ENCODE peak calls at places on chromosomes 16 and 17, in five cellular contexts. S is CD8-positive, alpha-beta T cell; M is pancreas; K is HCT116; P is GM23248. D is an unnamed sample.

GRCh38 chr16:68665501-68665900 is 20.4 kb downstream of the CDH3 start:
- DNase-seq in S (no peak), M (no peak), K (peak; percentile 92), P (peak; percentile 36), D (no peak)

GRCh38 chr17:41324180-41325075 is 8.9 kb upstream of the KRTAP17-1 start:
- DNase-seq in K (peak; percentile 28), M (no peak), P (no peak), S (peak; percentile 29), D (no peak)

GRCh38 chr16:66131156-66131807 is 235.2 kb upstream of the CDH5 start:
- DNase-seq in K (no peak), M (no peak), S (no peak), P (peak; percentile 61), D (no peak)

GRCh38 chr17:559699-560378 is 154.8 kb downstream of the VPS53 start:
- DNase-seq in S (no peak), P (peak; percentile 94), K (no peak), M (no peak), D (no peak)

GRCh38 chr17:39737331-39737760 is 392 bp upstream of the GRB7 start:
- DNase-seq in K (no peak), P (no peak), M (peak; percentile 72), S (no peak), D (no peak)

GRCh38 chr16:24488045-24488444 is 51.3 kb upstream of the RBBP6 start:
- DNase-seq in P (no peak), S (no peak), K (no peak), M (no peak), D (no peak)

GRCh38 chr17:81566461-81567126 is 14.4 kb upstream of the FAAP100 start:
- DNase-seq in M (peak; percentile 84), S (no peak), P (peak; percentile 98), K (peak; percentile 41), D (no peak)

GRCh38 chr17:34988644-34989043 is 8.3 kb downstream of the LIG3 start:
- DNase-seq in P (no peak), S (no peak), K (no peak), M (no peak), D (no peak)

GRCh38 chr16:78551487-78552085 is 452.1 kb downstream of the WWOX start:
- DNase-seq in S (no peak), M (no peak), P (no peak), K (no peak), D (no peak)

GRCh38 chr17:17669081-17669850 is 12.0 kb upstream of the RAI1 start:
- DNase-seq in S (no peak), K (no peak), P (no peak), M (no peak), D (peak; percentile 66)

GRCh38 chr16:79296491-79296890 is 304.0 kb downstream of the MAF start:
- DNase-seq in M (no peak), P (no peak), S (no peak), K (no peak), D (no peak)

GRCh38 chr16:12268602-12269001 is 292.1 kb downstream of the SNX29 start:
- DNase-seq in S (no peak), K (no peak), M (no peak), P (peak; percentile 17), D (no peak)

GRCh38 chr17:75587718-75588545 is at the start of gene MYO15B:
- DNase-seq in P (peak; percentile 32), S (peak; percentile 77), M (no peak), K (no peak), D (no peak)

GRCh38 chr16:2339521-2340484 is 725 bp downstream of the ABCA3 start:
- DNase-seq in K (no peak), M (peak; percentile 78), S (peak; percentile 40), P (peak; percentile 54), D (peak; percentile 32)

GRCh38 chr16:10835281-10835931 is 16.8 kb upstream of the TVP23A start:
- DNase-seq in S (no peak), M (no peak), K (no peak), P (no peak), D (no peak)

GRCh38 chr16:4588961-4589360 is 25.7 kb downstream of the UBALD1 start:
- DNase-seq in P (no peak), M (no peak), S (no peak), K (no peak), D (no peak)

GRCh38 chr17:67489273-67489672 is 112.2 kb downstream of the PITPNC1 start:
- DNase-seq in M (no peak), S (no peak), K (no peak), P (no peak), D (no peak)

GRCh38 chr17:10429416-10430045 is 7.8 kb upstream of the MYH8 start:
- DNase-seq in S (no peak), K (no peak), M (no peak), P (peak; percentile 30), D (no peak)

GRCh38 chr17:2158011-2158410 is 103.1 kb downstream of the HIC1 start:
- DNase-seq in M (no peak), S (no peak), K (no peak), P (peak; percentile 92), D (no peak)

GRCh38 chr17:42878123-42878880 is 22.3 kb upstream of the G6PC1 start:
- DNase-seq in K (no peak), P (no peak), M (peak; percentile 54), S (no peak), D (no peak)

GRCh38 chr17:83146347-83146746 is 66.9 kb downstream of the METRNL start:
- DNase-seq in M (no peak), K (no peak), P (no peak), S (no peak), D (no peak)

GRCh38 chr17:9044796-9045470 is 23.6 kb downstream of the NTN1 start:
- DNase-seq in K (no peak), P (peak; percentile 25), M (no peak), S (no peak), D (no peak)

GRCh38 chr16:58509256-58510096 is 5.8 kb upstream of the SETD6 start:
- DNase-seq in S (no peak), M (no peak), K (no peak), P (no peak), D (no peak)

GRCh38 chr16:78183437-78183836 is 84.0 kb downstream of the WWOX start:
- DNase-seq in P (no peak), K (no peak), M (no peak), S (no peak), D (no peak)

GRCh38 chr17:42026821-42027539 is 7.1 kb downstream of the NKIRAS2 start:
- DNase-seq in P (no peak), K (no peak), M (no peak), S (no peak), D (no peak)

GRCh38 chr17:72362466-72363335 is 241.9 kb downstream of the SOX9 start:
- DNase-seq in K (no peak), S (no peak), P (peak; percentile 93), M (no peak), D (no peak)

GRCh38 chr17:18263885-18264682 is 3.6 kb downstream of the MIEF2 start:
- DNase-seq in M (peak; percentile 46), P (no peak), K (no peak), S (no peak), D (no peak)

GRCh38 chr16:73151225-73151624 is 103.3 kb upstream of the ZFHX3 start:
- DNase-seq in K (no peak), M (no peak), P (no peak), S (no peak), D (no peak)

GRCh38 chr16:88747588-88748301 is 37.3 kb downstream of the PIEZO1 start:
- DNase-seq in K (peak; percentile 67), S (no peak), P (no peak), M (no peak), D (peak; percentile 28)

GRCh38 chr17:65743313-65743665 is 181.8 kb upstream of the AXIN2 start:
- DNase-seq in P (peak; percentile 40), S (no peak), M (no peak), K (no peak), D (no peak)

GRCh38 chr16:3554351-3554928 is 22.8 kb downstream of the NLRC3 start:
- DNase-seq in M (no peak), P (no peak), K (no peak), S (no peak), D (no peak)

GRCh38 chr17:76080207-76080933 is 1.4 kb downstream of the ZACN start:
- DNase-seq in S (no peak), K (no peak), M (no peak), P (no peak), D (no peak)

GRCh38 chr16:23640669-23640958 is 496 bp downstream of the PALB2 start:
- DNase-seq in K (no peak), S (no peak), M (no peak), P (peak; percentile 32), D (peak; percentile 73)

GRCh38 chr16:81696136-81696958 is 82.7 kb upstream of the PLCG2 start:
- DNase-seq in S (no peak), K (no peak), P (no peak), M (no peak), D (no peak)

GRCh38 chr16:81697886-81698635 is 81.0 kb upstream of the PLCG2 start:
- DNase-seq in M (no peak), K (no peak), P (no peak), S (no peak), D (no peak)

GRCh38 chr16:81695431-81695890 is 83.6 kb upstream of the PLCG2 start:
- DNase-seq in S (no peak), M (no peak), K (no peak), P (no peak), D (no peak)

GRCh38 chr16:81697321-81697885 is 81.7 kb upstream of the PLCG2 start:
- DNase-seq in M (peak; percentile 61), K (peak; percentile 51), P (peak; percentile 60), S (peak; percentile 38), D (peak; percentile 64)

DNA sequence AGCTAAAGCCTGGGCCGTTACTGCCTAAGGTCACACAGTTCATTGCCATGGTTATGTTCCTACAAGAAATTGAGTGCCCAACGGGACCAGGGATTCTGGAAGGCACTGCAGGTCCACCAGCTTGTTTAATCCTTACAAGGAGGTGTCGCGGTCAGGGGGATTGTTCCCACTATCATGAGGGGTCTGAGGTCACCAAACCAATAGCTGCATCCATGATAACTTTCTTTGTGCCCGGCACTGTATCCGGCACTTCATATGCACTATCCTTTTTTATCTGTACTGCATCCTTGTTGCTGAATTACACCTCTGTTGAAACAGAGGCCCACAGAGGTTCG is 82.2 kb upstream of the PLCG2 start:
- DNase-seq in P (no peak), M (no peak), K (no peak), S (no peak), D (no peak)
- H3K4me3 ChIP-seq in P (no peak overlapping the region), M (no peak overlapping the region), K (no peak overlapping the region), S (no peak overlapping the region), D (no peak overlapping the region)

GRCh38 chr16:56042416-56042815 is 148.9 kb upstream of the GNAO1 start:
- DNase-seq in S (no peak), K (no peak), P (no peak), M (no peak), D (no peak)
- H3K4me1 ChIP-seq in S (no peaks in the 10 kb centered on the region), K (no peaks in the 10 kb centered on the region), P (no peaks in the 10 kb centered on the region), M (no peaks in the 10 kb centered on the region), D (no peaks in the 10 kb centered on the region)

DNA sequence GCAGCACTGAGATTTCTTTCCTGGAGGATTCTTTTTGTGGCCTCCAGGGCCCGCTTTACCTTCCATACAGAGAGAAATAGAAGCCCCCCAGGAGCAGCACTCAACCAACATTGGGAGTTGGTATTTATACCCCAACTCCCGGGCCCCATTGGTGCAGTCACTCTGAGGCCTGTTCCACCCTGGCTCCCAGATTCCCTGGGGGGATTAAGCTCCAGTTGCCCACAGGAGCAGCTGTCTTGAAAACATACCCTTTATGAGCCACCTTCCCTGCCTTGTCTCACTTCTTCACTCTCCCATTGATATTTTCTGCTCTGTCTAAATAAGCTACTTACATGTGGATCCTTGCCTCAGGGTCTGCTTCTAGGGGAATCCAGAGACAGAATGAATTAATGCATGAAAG is 167.8 kb downstream of the KATNIP start:
- DNase-seq in K (no peak), M (no peak), P (no peak), S (no peak), D (no peak)
- H3K9me3 ChIP-seq in K (no peaks in the 10 kb centered on the region), M (no peaks in the 10 kb centered on the region), P (no peaks in the 10 kb centered on the region), S (no peaks in the 10 kb centered on the region), D (no peaks in the 10 kb centered on the region)

GRCh38 chr16:817001-817906 is 16.7 kb upstream of the GNG13 start:
- DNase-seq in S (peak; percentile 12), M (no peak), P (peak; percentile 28), K (no peak), D (no peak)
- H3K4me3 ChIP-seq in S (no peak overlapping the region), M (no peak overlapping the region), P (no peak overlapping the region), K (no peak overlapping the region), D (no peak overlapping the region)